ENCODE peak calls at places on chromosomes 2 and 18, in eight cellular contexts. I is left ventricle myocardium inferior; L is GM23338; U is CD4-positive, alpha-beta memory T cell; P is CD8-positive, alpha-beta memory T cell; K is Panc1; F is heart right ventricle; Y is ovary. M is an unnamed sample. For H3K4me1, the result is how much of the 10 kb centered on the place peaks cover.

GRCh38 chr2:187991389-187991788 is 300.3 kb upstream of the GULP1 start:
- DNase-seq in I (no peak), L (no peak), U (no peak), P (no peak), K (no peak), F (no peak), Y (no peak), M (no peak)

GRCh38 chr18:60893331-60894114 is 439.7 kb upstream of the CDH20 start:
- DNase-seq in I (no peak), L (no peak), U (no peak), P (no peak), K (no peak), F (no peak), Y (no peak), M (no peak)

GRCh38 chr2:9243357-9243756 is 36.7 kb downstream of the ASAP2 start:
- DNase-seq in I (no peak), L (no peak), U (no peak), P (no peak), K (no peak), F (no peak), Y (no peak), M (no peak)

GRCh38 chr2:85843543-85843942 is 45.2 kb downstream of the ST3GAL5 start:
- DNase-seq in I (no peak), L (peak), U (peak), P (no peak), K (no peak), F (no peak), Y (no peak), M (no peak)

GRCh38 chr18:2192562-2192961 is 378.7 kb downstream of the METTL4 start:
- DNase-seq in I (no peak), L (no peak), U (no peak), P (no peak), K (no peak), F (no peak), Y (no peak), M (no peak)

GRCh38 chr2:188381614-188382013 is 89.9 kb downstream of the GULP1 start:
- DNase-seq in I (no peak), L (no peak), U (no peak), P (no peak), K (peak), F (no peak), Y (no peak), M (no peak)

GRCh38 chr2:144390424-144391020 is 129.4 kb downstream of the ZEB2 start:
- DNase-seq in I (no peak), L (no peak), U (no peak), P (no peak), K (no peak), F (no peak), Y (no peak), M (no peak)

GRCh38 chr2:9772999-9773904 is 70.0 kb upstream of the TAF1B start:
- DNase-seq in I (no peak), L (no peak), U (no peak), P (no peak), K (no peak), F (no peak), Y (no peak), M (peak)

GRCh38 chr18:8696749-8697211 is 8.6 kb upstream of the MTCL1 start:
- DNase-seq in I (peak), L (peak), U (peak), P (peak), K (no peak), F (peak), Y (peak), M (peak)

DNA sequence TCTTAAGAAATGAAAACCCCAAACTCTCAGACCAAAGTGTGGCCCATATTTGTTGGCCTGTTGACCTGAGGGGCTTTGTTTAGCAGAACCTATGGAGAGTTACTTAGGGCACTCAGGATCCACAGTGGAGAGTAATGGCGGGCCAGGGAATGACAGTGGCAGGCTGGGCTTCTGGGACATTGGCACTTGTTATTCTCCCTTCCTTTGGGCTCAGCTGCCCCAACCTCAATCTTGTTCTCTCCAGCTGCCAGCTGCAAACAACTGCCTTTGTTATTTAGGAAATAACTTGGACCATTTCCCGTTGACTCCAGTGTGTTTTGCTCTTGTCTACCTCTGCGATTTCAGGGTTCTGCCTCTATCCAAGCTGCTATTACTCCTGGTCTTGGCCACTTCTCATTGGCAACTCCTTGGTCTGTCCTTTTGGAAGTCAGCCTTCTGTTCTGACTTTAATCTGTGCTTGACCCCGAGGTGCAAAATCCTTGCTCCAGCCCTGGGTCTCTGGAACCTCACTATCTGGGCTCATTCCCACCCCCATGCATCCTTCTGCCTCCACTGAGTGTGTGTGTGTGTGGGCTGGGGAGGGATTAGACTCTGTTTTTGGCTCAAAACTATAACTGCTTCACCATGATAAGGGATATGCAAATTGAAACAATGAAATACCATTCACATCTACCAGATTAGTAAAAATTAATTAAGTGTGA is 134.0 kb upstream of the CXCR4 start:
- DNase-seq in I (no peak), L (no peak), U (no peak), P (no peak), K (no peak), F (no peak), Y (no peak), M (no peak)
- H3K4me1 ChIP-seq in I (under half), L (under half), U (under half), P (under half), K (under half), F (under half), Y (under half), M (under half)

GRCh38 chr2:223562078-223562477 is 40.1 kb downstream of the SCG2 start:
- DNase-seq in I (no peak), L (no peak), U (no peak), P (no peak), K (no peak), F (no peak), Y (no peak), M (no peak)
- H3K4me1 ChIP-seq in I (under half), L (under half), U (under half), P (under half), K (under half), F (under half), Y (under half), M (under half)

GRCh38 chr2:214482716-214483115 is 71.9 kb downstream of the VWC2L start:
- DNase-seq in I (no peak), L (no peak), U (no peak), P (no peak), K (no peak), F (no peak), Y (no peak), M (no peak)

GRCh38 chr2:214484701-214485100 is 73.8 kb downstream of the VWC2L start:
- DNase-seq in I (no peak), L (no peak), U (no peak), P (no peak), K (no peak), F (no peak), Y (no peak), M (no peak)

GRCh38 chr2:214477305-214477704 is 66.5 kb downstream of the VWC2L start:
- DNase-seq in I (no peak), L (no peak), U (no peak), P (no peak), K (no peak), F (no peak), Y (no peak), M (no peak)

GRCh38 chr2:214484239-214484638 is 73.4 kb downstream of the VWC2L start:
- DNase-seq in I (no peak), L (no peak), U (no peak), P (no peak), K (no peak), F (peak), Y (no peak), M (no peak)

GRCh38 chr2:214481204-214481603 is 70.3 kb downstream of the VWC2L start:
- DNase-seq in I (no peak), L (no peak), U (no peak), P (no peak), K (no peak), F (no peak), Y (no peak), M (no peak)
- H3K4me1 ChIP-seq in I (under half), L (under half), U (under half), P (under half), K (under half), F (under half), Y (under half), M (under half)

DNA sequence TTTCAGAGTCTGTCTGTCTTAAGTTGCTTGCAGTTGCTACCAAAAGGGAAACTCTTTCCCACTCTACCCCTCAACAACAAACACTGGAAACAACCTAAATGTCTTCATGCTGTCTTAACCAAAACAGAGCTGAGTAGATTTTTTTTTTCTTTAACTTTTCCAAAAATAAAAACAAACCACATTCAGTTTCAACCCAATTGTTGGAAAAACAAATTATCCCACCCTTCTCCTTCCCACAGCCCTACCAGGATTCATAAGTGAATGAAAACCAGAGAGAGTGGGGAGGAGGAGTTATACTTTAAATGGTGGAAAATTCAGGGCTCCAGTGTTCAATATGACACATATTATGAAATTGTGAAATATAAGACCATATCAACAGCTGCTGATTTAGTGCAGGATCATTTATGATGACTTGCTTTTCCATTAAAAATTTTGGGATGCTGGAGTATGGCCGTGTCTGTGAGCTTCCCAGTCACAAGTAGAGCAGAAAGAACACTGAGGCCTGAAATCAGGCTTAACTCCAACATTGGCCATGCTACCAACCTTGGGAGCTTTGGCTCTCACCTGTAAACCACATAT is 26.7 kb downstream of the COLEC12 start:
- DNase-seq in I (no peak), L (no peak), U (no peak), P (no peak), K (no peak), F (no peak), Y (no peak), M (no peak)
- H3K4me1 ChIP-seq in I (under half), L (under half), U (under half), P (under half), K (under half), F (under half), Y (under half), M (under half)

DNA sequence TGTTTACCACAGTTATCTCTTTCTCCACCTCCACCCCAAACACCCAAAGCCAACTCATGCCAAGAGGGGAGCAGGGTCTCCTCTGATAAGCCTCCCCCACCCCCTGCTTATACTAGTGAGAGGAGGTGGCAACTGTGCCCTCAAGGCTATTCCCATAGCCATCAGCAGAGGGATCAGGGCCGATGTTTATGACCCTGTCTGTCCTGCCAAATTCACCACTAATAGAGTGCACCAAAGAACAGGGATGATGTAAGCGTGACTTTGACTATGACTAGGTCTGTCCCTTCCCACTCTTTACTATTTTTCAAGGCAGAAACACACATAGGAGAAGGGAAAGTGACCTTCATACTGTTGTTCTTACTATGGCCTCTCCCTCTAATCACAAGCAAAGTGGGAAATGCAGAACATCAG is 74.6 kb downstream of the CLHC1 start:
- DNase-seq in I (no peak), L (no peak), U (no peak), P (no peak), K (no peak), F (no peak), Y (no peak), M (no peak)
- H3K4me1 ChIP-seq in I (half or more), L (under half), U (under half), P (under half), K (under half), F (under half), Y (under half), M (half or more)

GRCh38 chr2:134175834-134176233 is 78.0 kb upstream of the MGAT5 start:
- DNase-seq in I (no peak), L (no peak), U (no peak), P (no peak), K (no peak), F (no peak), Y (no peak), M (no peak)
- H3K4me1 ChIP-seq in I (half or more), L (under half), U (half or more), P (under half), K (under half), F (under half), Y (under half), M (under half)

GRCh38 chr2:43219383-43220228 is 6.8 kb downstream of the ZFP36L2 start:
- DNase-seq in I (peak), L (peak), U (peak), P (peak), K (peak), F (peak), Y (peak), M (peak)

GRCh38 chr2:43218221-43218549 is 8.2 kb downstream of the ZFP36L2 start:
- DNase-seq in I (no peak), L (no peak), U (no peak), P (no peak), K (no peak), F (no peak), Y (peak), M (no peak)

GRCh38 chr2:43220229-43220981 is 6.0 kb downstream of the ZFP36L2 start:
- DNase-seq in I (no peak), L (no peak), U (peak), P (no peak), K (no peak), F (no peak), Y (no peak), M (no peak)

GRCh38 chr2:43217228-43218220 is 8.9 kb downstream of the ZFP36L2 start:
- DNase-seq in I (no peak), L (peak), U (no peak), P (peak), K (no peak), F (peak), Y (peak), M (no peak)

GRCh38 chr2:43218550-43219382 is 7.6 kb downstream of the ZFP36L2 start:
- DNase-seq in I (peak), L (peak), U (peak), P (peak), K (no peak), F (peak), Y (peak), M (peak)
- H3K4me1 ChIP-seq in I (half or more), L (half or more), U (half or more), P (under half), K (under half), F (under half), Y (under half), M (under half)

GRCh38 chr2:46980786-46981583 is 65.4 kb upstream of the MCFD2 start:
- DNase-seq in I (no peak), L (no peak), U (no peak), P (no peak), K (no peak), F (no peak), Y (no peak), M (no peak)
- H3K4me1 ChIP-seq in I (under half), L (under half), U (under half), P (under half), K (under half), F (under half), Y (under half), M (under half)

M was measured in tibial artery.